ENCODE peak calls at places on chromosomes 6 and 20, in four cellular contexts. R is pancreas, B is cardiac muscle cell, A is lung. I is an unnamed sample.

GRCh38 chr6:100719883-100720682 is 161.0 kb downstream of the ASCC3 start:
- DNase-seq in A (no peak), B (peak; percentile 67), R (no peak), I (no peak)

GRCh38 chr6:157461000-157461915 is 80.3 kb downstream of the ZDHHC14 start:
- DNase-seq in R (peak; percentile 69), A (no peak), B (peak; percentile 7), I (no peak)

GRCh38 chr6:143151381-143151780 is 90.7 kb downstream of the AIG1 start:
- DNase-seq in A (no peak), B (no peak), R (no peak), I (no peak)

GRCh38 chr6:140050232-140050995 is 676.0 kb upstream of the CITED2 start:
- DNase-seq in A (no peak), B (peak; percentile 89), R (no peak), I (no peak)

GRCh38 chr6:30544666-30545272 is 11.5 kb downstream of the GNL1 start:
- DNase-seq in A (no peak), B (peak; percentile 78), R (no peak), I (peak; percentile 48)

GRCh38 chr20:50360218-50360672 is 149.9 kb upstream of the PTPN1 start:
- DNase-seq in B (no peak), A (no peak), R (no peak), I (no peak)

GRCh38 chr6:141077355-141078333 is 1055.1 kb upstream of the GJE1 start:
- DNase-seq in A (no peak), R (no peak), B (peak; percentile 35), I (no peak)

GRCh38 chr6:90286884-90287488 is 9.7 kb downstream of the BACH2 start:
- DNase-seq in R (no peak), A (no peak), B (peak; percentile 45), I (no peak)

GRCh38 chr6:166435574-166435973 is 52.8 kb upstream of the MPC1 start:
- DNase-seq in A (no peak), R (no peak), B (no peak), I (no peak)

GRCh38 chr6:98747960-98748359 is 86.4 kb upstream of the POU3F2 start:
- DNase-seq in B (no peak), R (no peak), A (no peak), I (no peak)

GRCh38 chr20:41005361-41005729 is 23.3 kb upstream of the TOP1 start:
- DNase-seq in B (peak; percentile 99), A (peak; percentile 87), R (peak; percentile 82), I (no peak)

GRCh38 chr20:10641893-10642292 is 31.9 kb downstream of the JAG1 start:
- DNase-seq in A (no peak), B (no peak), R (no peak), I (no peak)

GRCh38 chr6:38579010-38579628 is 60.6 kb downstream of the BTBD9 start:
- DNase-seq in B (peak; percentile 20), A (no peak), R (no peak), I (no peak)

GRCh38 chr20:62763404-62763803 is 32.9 kb upstream of the MRGBP start:
- DNase-seq in R (no peak), A (no peak), B (no peak), I (no peak)

GRCh38 chr6:74066168-74066871 is 370.3 kb downstream of the CD109 start:
- DNase-seq in R (no peak), B (peak; percentile 69), A (no peak), I (no peak)

GRCh38 chr20:57772349-57772964 is 62.6 kb upstream of the PMEPA1 start:
- DNase-seq in R (no peak), A (no peak), B (peak; percentile 58), I (peak; percentile 94)

GRCh38 chr6:47109281-47109680 is 67.1 kb upstream of the ADGRF1 start:
- DNase-seq in A (no peak), B (peak; percentile 73), R (no peak), I (no peak)

GRCh38 chr6:134098276-134098675 is 45.9 kb upstream of the SLC2A12 start:
- DNase-seq in B (no peak), A (no peak), R (no peak), I (no peak)

GRCh38 chr6:39088331-39088730 is 26.7 kb downstream of the SAYSD1 start:
- DNase-seq in B (peak; percentile 77), A (peak; percentile 51), R (peak; percentile 29), I (no peak)

GRCh38 chr6:151027936-151028838 is 162.7 kb downstream of the MTHFD1L start:
- DNase-seq in R (no peak), A (no peak), B (no peak), I (no peak)

GRCh38 chr20:11814276-11814675 is 103.4 kb upstream of the BTBD3 start:
- DNase-seq in B (peak; percentile 29), A (no peak), R (no peak), I (no peak)

GRCh38 chr6:89360415-89360999 is 8.0 kb upstream of the UBE2J1 start:
- DNase-seq in R (no peak), A (no peak), B (peak; percentile 39), I (no peak)

GRCh38 chr20:41098703-41099250 is 38.6 kb upstream of the PLCG1 start:
- DNase-seq in A (no peak), B (peak; percentile 82), R (no peak), I (no peak)

GRCh38 chr6:13787146-13787545 is 27.2 kb downstream of the MCUR1 start:
- DNase-seq in B (peak; percentile 77), R (no peak), A (no peak), I (no peak)

GRCh38 chr6:158938811-158939254 is 61.2 kb downstream of the RSPH3 start:
- DNase-seq in B (peak; percentile 12), R (no peak), A (no peak), I (no peak)

GRCh38 chr6:25942561-25943147 is 12.2 kb upstream of the SLC17A2 start:
- DNase-seq in B (peak; percentile 80), A (no peak), R (no peak), I (peak; percentile 42)

GRCh38 chr6:56245903-56246351 is 1.5 kb downstream of the COL21A1 start:
- DNase-seq in R (no peak), B (peak; percentile 35), A (no peak), I (no peak)

GRCh38 chr6:97665410-97665809 is 382.4 kb upstream of the MMS22L start:
- DNase-seq in B (no peak), A (no peak), R (no peak), I (no peak)

GRCh38 chr20:63060057-63060991 is 53.6 kb upstream of the BHLHE23 start:
- DNase-seq in R (no peak), B (peak; percentile 58), A (no peak), I (no peak)

GRCh38 chr6:113626470-113626869 is 230.7 kb upstream of the MARCKS start:
- DNase-seq in A (no peak), B (no peak), R (no peak), I (no peak)

GRCh38 chr20:4437131-4437530 is 284.6 kb upstream of the PRND start:
- DNase-seq in A (peak; percentile 7), B (no peak), R (no peak), I (no peak)

GRCh38 chr6:88517737-88518136 is 351.6 kb upstream of the CNR1 start:
- DNase-seq in R (no peak), B (no peak), A (no peak), I (no peak)

GRCh38 chr20:8218861-8219260 is 86.8 kb downstream of the PLCB1 start:
- DNase-seq in B (no peak), R (no peak), A (no peak), I (no peak)
- TF ChIP-seq CTCF in B (no peak), R (no peak), A (no peak), I (no peak)

GRCh38 chr6:1611322-1611571 is 1.5 kb downstream of the FOXC1 start:
- DNase-seq in R (no peak), B (peak; percentile 62), A (no peak), I (no peak)
- TF ChIP-seq CTCF in R (no peak), B (peak; percentile 21), A (no peak), I (peak; percentile 85)

DNA sequence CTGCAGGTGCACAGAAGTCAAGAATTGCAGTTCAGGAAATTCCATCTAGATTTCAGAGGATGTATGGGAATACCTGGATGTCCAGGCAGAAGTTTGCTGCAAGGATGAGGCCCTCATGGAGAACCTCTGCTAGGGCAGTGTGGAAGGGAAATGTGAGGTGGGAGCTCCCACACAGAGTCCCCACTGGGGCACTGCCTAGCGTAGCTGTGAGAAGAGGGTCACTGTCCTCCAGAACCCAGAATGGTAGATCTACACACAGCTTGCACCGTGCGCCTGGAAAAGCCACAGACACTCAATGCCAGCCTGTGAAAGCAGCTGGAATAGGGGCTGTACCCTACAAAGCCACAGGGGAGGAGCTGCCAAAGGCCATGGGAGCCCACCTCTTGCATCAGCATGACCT is 681.4 kb downstream of the EPHA7 start:
- DNase-seq in B (no peak), R (no peak), A (no peak), I (no peak)
- TF ChIP-seq CTCF in B (no peak), R (no peak), A (no peak), I (no peak)

GRCh38 chr20:2311329-2311728 is 15.5 kb downstream of the TGM3 start:
- DNase-seq in R (no peak), B (no peak), A (no peak), I (no peak)
- TF ChIP-seq CTCF in R (no peak), B (no peak), A (no peak), I (no peak)

GRCh38 chr6:130676077-130676772 is 151.0 kb upstream of the SMLR1 start:
- DNase-seq in B (no peak), A (no peak), R (no peak), I (no peak)
- TF ChIP-seq CTCF in B (no peak), A (no peak), R (no peak), I (no peak)

DNA sequence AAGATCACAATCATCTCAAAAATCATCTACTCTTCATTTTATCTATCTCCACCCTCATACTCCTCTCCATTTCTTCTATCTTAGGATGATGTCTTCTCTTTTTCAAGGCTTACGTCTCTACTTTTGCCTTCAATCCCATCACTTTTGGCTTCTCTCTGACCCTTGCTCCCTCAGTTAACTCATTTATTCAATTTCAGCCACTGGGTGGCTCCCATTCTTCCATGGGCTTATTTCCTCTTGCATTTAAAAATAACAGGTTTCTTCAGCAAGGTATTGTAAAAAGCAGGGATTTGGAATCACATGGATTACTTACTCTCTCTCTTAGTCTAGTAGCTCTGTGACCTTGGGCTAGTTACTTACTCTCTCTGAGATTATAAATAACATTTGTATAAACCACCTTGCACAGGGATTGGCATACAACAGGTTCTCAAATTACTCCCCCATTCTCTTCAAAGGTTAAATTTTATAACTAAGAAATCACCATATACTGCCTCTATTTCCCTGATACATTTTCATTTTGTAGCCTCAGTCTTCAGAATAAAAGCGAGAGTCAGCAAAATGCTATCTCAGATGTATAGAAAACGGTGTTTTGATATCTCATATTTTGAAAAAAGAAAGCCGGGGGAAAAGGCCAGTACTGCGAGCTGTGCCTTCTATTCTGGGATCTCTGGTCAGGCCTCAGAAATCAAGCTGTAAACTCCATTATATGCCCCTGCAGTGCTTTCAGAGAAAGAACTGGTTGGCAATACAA is 5.5 kb downstream of the ZSCAN12 start:
- DNase-seq in B (peak; percentile 19), R (no peak), A (no peak), I (no peak)
- TF ChIP-seq CTCF in B (peak; percentile 31), R (no peak), A (no peak), I (peak; percentile 41)

GRCh38 chr6:43355862-43356590 is 13.4 kb downstream of the ZNF318 start:
- DNase-seq in A (no peak), R (no peak), B (peak; percentile 31), I (no peak)
- TF ChIP-seq CTCF in A (no peak), R (peak; percentile 22), B (peak; percentile 42), I (peak; percentile 53)

GRCh38 chr20:2873010-2873746 is at the start of gene PTPRA:
- DNase-seq in A (peak; percentile 93), B (peak; percentile 93), R (peak; percentile 91), I (no peak)
- TF ChIP-seq CTCF in A (no peak), B (no peak), R (no peak), I (no peak)

GRCh38 chr6:106085984-106086832 is at the start of gene PRDM1:
- DNase-seq in B (peak; percentile 45), R (peak; percentile 86), A (peak; percentile 90), I (no peak)
- TF ChIP-seq CTCF in B (no peak), R (no peak), A (no peak), I (peak; percentile 58)

GRCh38 chr6:7624781-7625710 is 35.0 kb downstream of the SNRNP48 start:
- DNase-seq in B (no peak), A (no peak), R (no peak), I (no peak)
- TF ChIP-seq CTCF in B (no peak), A (no peak), R (no peak), I (no peak)

I was measured in Panc1.